ENCODE peak calls at places on chromosomes 3 and 15, in five cellular contexts. U, Y, S, G and N are unnamed samples.

GRCh38 chr3:12985148-12985547 is 88.1 kb downstream of the IQSEC1 start:
- DNase-seq in U (peak), Y (no peak), S (no peak), G (no peak), N (no peak)

GRCh38 chr3:164458986-164459385 is 619.3 kb downstream of the SI start:
- DNase-seq in U (no peak), Y (no peak), S (no peak), G (no peak), N (no peak)

GRCh38 chr15:63371297-63371918 is 10.2 kb downstream of the CA12 start:
- DNase-seq in U (no peak), Y (peak), S (no peak), G (peak), N (no peak)

GRCh38 chr3:86257955-86258641 is 732.9 kb downstream of the VGLL3 start:
- DNase-seq in U (no peak), Y (no peak), S (no peak), G (no peak), N (no peak)

GRCh38 chr15:47987908-47988532 is 132.8 kb upstream of the SLC24A5 start:
- DNase-seq in U (no peak), Y (peak), S (peak), G (no peak), N (no peak)

GRCh38 chr3:56683122-56683817 is at the start of gene TASOR:
- DNase-seq in U (peak), Y (peak), S (peak), G (peak), N (peak)

GRCh38 chr3:125129512-125129962 is 73.7 kb upstream of the HEG1 start:
- DNase-seq in U (no peak), Y (peak), S (no peak), G (peak), N (no peak)

GRCh38 chr3:41202834-41203345 is 3.6 kb downstream of the CTNNB1 start:
- DNase-seq in U (no peak), Y (peak), S (peak), G (no peak), N (no peak)

GRCh38 chr3:144963810-144964209 is 992.2 kb downstream of the DIPK2A start:
- DNase-seq in U (no peak), Y (no peak), S (no peak), G (no peak), N (no peak)

GRCh38 chr3:197417896-197418618 is 119.6 kb upstream of the DLG1 start:
- DNase-seq in U (no peak), Y (no peak), S (no peak), G (peak), N (no peak)

GRCh38 chr3:35141406-35141805 is 497.9 kb upstream of the ARPP21 start:
- DNase-seq in U (no peak), Y (no peak), S (no peak), G (no peak), N (no peak)

GRCh38 chr3:152331018-152331541 is 62.4 kb downstream of the MBNL1 start:
- DNase-seq in U (no peak), Y (no peak), S (no peak), G (no peak), N (no peak)

GRCh38 chr3:24160424-24160823 is 215.3 kb downstream of the NR1D2 start:
- DNase-seq in U (peak), Y (no peak), S (no peak), G (no peak), N (no peak)

GRCh38 chr15:87269566-87269965 is 987.0 kb downstream of the NTRK3 start:
- DNase-seq in U (no peak), Y (no peak), S (no peak), G (no peak), N (no peak)

GRCh38 chr3:177358968-177359600 is 161.8 kb upstream of the TBL1XR1 start:
- DNase-seq in U (peak), Y (peak), S (peak), G (peak), N (peak)

GRCh38 chr3:177357352-177358084 is 160.2 kb upstream of the TBL1XR1 start:
- DNase-seq in U (no peak), Y (no peak), S (no peak), G (no peak), N (peak)

GRCh38 chr3:177361042-177361938 is 164.0 kb upstream of the TBL1XR1 start:
- DNase-seq in U (peak), Y (no peak), S (no peak), G (no peak), N (no peak)

GRCh38 chr3:177358085-177358967 is 161.0 kb upstream of the TBL1XR1 start:
- DNase-seq in U (peak), Y (peak), S (peak), G (peak), N (peak)

GRCh38 chr3:177359601-177360357 is 162.5 kb upstream of the TBL1XR1 start:
- DNase-seq in U (peak), Y (peak), S (peak), G (peak), N (peak)
- TF ChIP-seq POLR2A in U (peak), Y (no peak), S (no peak), G (peak), N (no peak)

GRCh38 chr3:112774293-112774926 is 72.3 kb downstream of the CD200R1L start:
- DNase-seq in U (no peak), Y (no peak), S (no peak), G (no peak), N (no peak)
- TF ChIP-seq POLR2A in U (no peak), Y (no peak), S (no peak), G (no peak), N (no peak)

GRCh38 chr15:45201557-45202246 is 13.9 kb upstream of the SHF start:
- DNase-seq in U (no peak), Y (no peak), S (no peak), G (no peak), N (no peak)

GRCh38 chr15:45200799-45201556 is 13.2 kb upstream of the SHF start:
- DNase-seq in U (peak), Y (peak), S (peak), G (peak), N (peak)

GRCh38 chr15:45198337-45199135 is 10.8 kb upstream of the SHF start:
- DNase-seq in U (peak), Y (peak), S (peak), G (peak), N (peak)

GRCh38 chr15:45199136-45199810 is 11.5 kb upstream of the SHF start:
- DNase-seq in U (no peak), Y (peak), S (peak), G (no peak), N (no peak)

GRCh38 chr15:45200001-45200798 is 12.4 kb upstream of the SHF start:
- DNase-seq in U (peak), Y (peak), S (peak), G (peak), N (peak)
- TF ChIP-seq POLR2A in U (peak), Y (peak), S (peak), G (peak), N (no peak)

GRCh38 chr3:148739720-148740119 is 42.0 kb downstream of the AGTR1 start:
- DNase-seq in U (no peak), Y (no peak), S (no peak), G (no peak), N (no peak)
- TF ChIP-seq POLR2A in U (no peak), Y (no peak), S (no peak), G (no peak), N (no peak)

DNA sequence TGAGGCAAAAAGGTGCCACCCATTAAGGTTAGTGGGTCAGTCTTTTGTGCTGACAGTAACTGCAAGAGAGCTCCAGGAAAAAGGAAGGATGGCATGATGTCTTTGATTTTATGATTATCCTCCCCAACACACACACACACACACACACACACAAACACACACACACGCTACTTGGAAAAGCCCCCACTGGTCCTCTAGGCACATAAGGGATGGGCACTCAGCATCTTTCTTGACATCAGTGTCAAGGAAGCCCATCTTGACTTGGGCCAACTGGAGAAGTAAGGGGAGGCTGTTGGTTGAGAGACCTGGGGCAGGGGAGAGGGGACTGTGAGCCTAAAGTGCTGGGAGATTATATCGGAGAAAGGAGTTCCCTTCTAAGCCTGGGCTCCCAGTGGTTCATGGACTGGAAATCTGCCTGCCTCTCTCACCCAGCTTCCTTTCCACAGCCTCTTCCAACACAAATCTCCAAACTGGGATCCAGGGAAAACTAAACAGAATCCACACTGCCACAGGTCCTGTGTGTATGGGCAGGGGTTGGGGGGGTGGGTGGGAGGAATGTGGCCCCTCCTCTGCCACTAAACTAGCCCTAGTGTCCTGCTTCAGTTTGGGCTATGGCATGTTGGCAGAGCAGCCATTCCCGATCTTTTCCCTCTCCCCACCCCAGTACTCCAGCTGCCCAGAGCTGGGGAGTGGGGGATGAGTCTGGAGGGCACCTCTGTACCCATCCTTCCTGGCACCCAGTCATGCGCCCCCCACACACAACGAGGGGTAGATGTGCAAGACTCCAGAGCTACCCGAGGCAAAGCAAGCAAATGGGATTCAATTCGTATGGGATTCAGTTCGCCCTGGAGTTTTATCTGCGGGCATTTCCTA is 1.6 kb downstream of the AMOTL2 start:
- DNase-seq in U (peak), Y (no peak), S (no peak), G (peak), N (no peak)
- TF ChIP-seq POLR2A in U (no peak), Y (no peak), S (no peak), G (no peak), N (no peak)

DNA sequence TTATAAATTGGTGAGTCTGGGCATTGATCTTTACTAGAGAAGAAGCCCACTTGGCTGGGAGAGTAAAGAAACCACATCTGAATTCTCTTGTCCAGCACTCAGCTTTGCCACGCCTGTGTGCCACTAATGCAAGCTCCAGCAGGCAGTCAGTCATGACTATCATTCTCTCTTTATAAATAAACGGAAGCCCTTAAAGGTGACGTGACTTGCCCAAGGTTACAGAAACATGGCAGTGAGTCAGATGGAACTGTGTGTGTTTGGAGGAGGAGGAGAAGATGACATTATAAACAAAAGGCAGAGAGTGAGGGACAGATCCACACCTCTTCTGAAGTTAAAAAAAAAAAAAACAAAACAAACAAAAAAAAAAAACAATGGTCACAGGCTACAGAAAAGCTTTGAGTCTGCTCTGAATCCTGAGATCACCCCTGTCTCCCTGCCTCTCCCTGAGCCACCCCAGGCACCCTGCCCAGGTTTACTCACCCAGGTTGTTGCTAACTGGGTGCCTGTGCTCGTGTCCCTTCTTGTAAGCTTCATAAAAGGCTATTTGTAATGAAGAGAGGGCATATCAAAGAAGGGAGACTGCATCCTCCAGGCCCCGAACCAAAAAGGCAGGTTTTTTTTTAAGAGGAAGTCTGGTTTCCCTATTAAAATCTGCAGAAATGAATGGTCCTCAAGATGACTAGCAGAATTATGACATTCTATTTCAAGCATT is 119.7 kb upstream of the PHLDB2 start:
- DNase-seq in U (no peak), Y (no peak), S (no peak), G (peak), N (no peak)
- TF ChIP-seq POLR2A in U (no peak), Y (no peak), S (no peak), G (no peak), N (no peak)

GRCh38 chr3:83849331-83849730 is 1109.5 kb upstream of the CADM2 start:
- DNase-seq in U (no peak), Y (no peak), S (no peak), G (no peak), N (no peak)
- TF ChIP-seq POLR2A in U (no peak), Y (no peak), S (no peak), G (no peak), N (no peak)

GRCh38 chr3:195931582-195932273 is 23.4 kb upstream of the TNK2 start:
- DNase-seq in U (no peak), Y (no peak), S (no peak), G (peak), N (no peak)
- TF ChIP-seq POLR2A in U (no peak), Y (no peak), S (no peak), G (no peak), N (no peak)